ENCODE peak calls at places on chromosomes 5 and 9, in nine cellular contexts. One of them, this sample, is unnamed.

GRCh38 chr9:98191615-98192502 is 578 bp downstream of the CORO2A start:
- DNase-seq in lower lobe of right lung: peak; percentile 84
- DNase-seq in H1: peak; percentile 70
- DNase-seq in MM.1S: no peak
- DNase-seq in mesothelial cell of epicardium: peak; percentile 45
- DNase-seq in CD4-positive, alpha-beta T cell: peak; percentile 12
- DNase-seq in osteoblast: peak; percentile 78
- DNase-seq in kidney epithelial cell: no peak
- DNase-seq in neural progenitor cell: peak; percentile 45
- DNase-seq in this sample: no peak

GRCh38 chr5:112968411-112969106 is 8.0 kb upstream of the DCP2 start:
- DNase-seq in lower lobe of right lung: no peak
- DNase-seq in H1: no peak
- DNase-seq in MM.1S: no peak
- DNase-seq in mesothelial cell of epicardium: no peak
- DNase-seq in CD4-positive, alpha-beta T cell: no peak
- DNase-seq in osteoblast: no peak
- DNase-seq in kidney epithelial cell: no peak
- DNase-seq in neural progenitor cell: no peak
- DNase-seq in this sample: no peak

GRCh38 chr5:142323480-142324376 is 1.1 kb downstream of the SPRY4 start:
- DNase-seq in lower lobe of right lung: peak; percentile 50
- DNase-seq in H1: no peak
- DNase-seq in MM.1S: no peak
- DNase-seq in mesothelial cell of epicardium: no peak
- DNase-seq in CD4-positive, alpha-beta T cell: no peak
- DNase-seq in osteoblast: peak; percentile 68
- DNase-seq in kidney epithelial cell: no peak
- DNase-seq in neural progenitor cell: peak; percentile 61
- DNase-seq in this sample: no peak

GRCh38 chr5:33433303-33434255 is 7.2 kb upstream of the TARS1 start:
- DNase-seq in lower lobe of right lung: no peak
- DNase-seq in H1: no peak
- DNase-seq in MM.1S: no peak
- DNase-seq in mesothelial cell of epicardium: no peak
- DNase-seq in CD4-positive, alpha-beta T cell: no peak
- DNase-seq in osteoblast: no peak
- DNase-seq in kidney epithelial cell: no peak
- DNase-seq in neural progenitor cell: no peak
- DNase-seq in this sample: no peak

GRCh38 chr9:115262477-115262876 is 144.5 kb upstream of the TNC start:
- DNase-seq in lower lobe of right lung: peak; percentile 79
- DNase-seq in H1: no peak
- DNase-seq in MM.1S: peak; percentile 83
- DNase-seq in mesothelial cell of epicardium: peak; percentile 72
- DNase-seq in CD4-positive, alpha-beta T cell: no peak
- DNase-seq in osteoblast: no peak
- DNase-seq in kidney epithelial cell: peak; percentile 100
- DNase-seq in neural progenitor cell: no peak
- DNase-seq in this sample: no peak

GRCh38 chr5:122152266-122152900 is 23.0 kb downstream of the ZNF474 start:
- DNase-seq in lower lobe of right lung: no peak
- DNase-seq in H1: no peak
- DNase-seq in MM.1S: no peak
- DNase-seq in mesothelial cell of epicardium: no peak
- DNase-seq in CD4-positive, alpha-beta T cell: no peak
- DNase-seq in osteoblast: peak; percentile 64
- DNase-seq in kidney epithelial cell: no peak
- DNase-seq in neural progenitor cell: no peak
- DNase-seq in this sample: no peak

GRCh38 chr5:74394543-74394923 is 246.0 kb downstream of the ENC1 start:
- DNase-seq in lower lobe of right lung: no peak
- DNase-seq in H1: peak; percentile 47
- DNase-seq in MM.1S: peak; percentile 39
- DNase-seq in mesothelial cell of epicardium: no peak
- DNase-seq in CD4-positive, alpha-beta T cell: no peak
- DNase-seq in osteoblast: no peak
- DNase-seq in kidney epithelial cell: no peak
- DNase-seq in neural progenitor cell: no peak
- DNase-seq in this sample: no peak

GRCh38 chr5:179268966-179269693 is 76.1 kb downstream of the ADAMTS2 start:
- DNase-seq in lower lobe of right lung: no peak
- DNase-seq in H1: no peak
- DNase-seq in MM.1S: no peak
- DNase-seq in mesothelial cell of epicardium: peak; percentile 22
- DNase-seq in CD4-positive, alpha-beta T cell: no peak
- DNase-seq in osteoblast: peak; percentile 70
- DNase-seq in kidney epithelial cell: no peak
- DNase-seq in neural progenitor cell: no peak
- DNase-seq in this sample: peak; percentile 19

GRCh38 chr9:136587145-136587943 is 41.5 kb upstream of the NOTCH1 start:
- DNase-seq in lower lobe of right lung: peak; percentile 84
- DNase-seq in H1: peak; percentile 85
- DNase-seq in MM.1S: no peak
- DNase-seq in mesothelial cell of epicardium: peak; percentile 81
- DNase-seq in CD4-positive, alpha-beta T cell: no peak
- DNase-seq in osteoblast: peak; percentile 90
- DNase-seq in kidney epithelial cell: peak; percentile 42
- DNase-seq in neural progenitor cell: peak; percentile 93
- DNase-seq in this sample: no peak

GRCh38 chr9:115717711-115718173 is 435.8 kb upstream of the PAPPA start:
- DNase-seq in lower lobe of right lung: no peak
- DNase-seq in H1: no peak
- DNase-seq in MM.1S: no peak
- DNase-seq in mesothelial cell of epicardium: no peak
- DNase-seq in CD4-positive, alpha-beta T cell: no peak
- DNase-seq in osteoblast: peak; percentile 73
- DNase-seq in kidney epithelial cell: peak; percentile 74
- DNase-seq in neural progenitor cell: no peak
- DNase-seq in this sample: no peak

GRCh38 chr9:14722391-14723035 is at the start of gene CER1:
- DNase-seq in lower lobe of right lung: no peak
- DNase-seq in H1: peak; percentile 62
- DNase-seq in MM.1S: no peak
- DNase-seq in mesothelial cell of epicardium: no peak
- DNase-seq in CD4-positive, alpha-beta T cell: no peak
- DNase-seq in osteoblast: no peak
- DNase-seq in kidney epithelial cell: no peak
- DNase-seq in neural progenitor cell: peak; percentile 88
- DNase-seq in this sample: no peak

GRCh38 chr9:134376386-134377142 is 50.3 kb downstream of the RXRA start:
- DNase-seq in lower lobe of right lung: no peak
- DNase-seq in H1: no peak
- DNase-seq in MM.1S: no peak
- DNase-seq in mesothelial cell of epicardium: no peak
- DNase-seq in CD4-positive, alpha-beta T cell: no peak
- DNase-seq in osteoblast: no peak
- DNase-seq in kidney epithelial cell: no peak
- DNase-seq in neural progenitor cell: no peak
- DNase-seq in this sample: no peak

GRCh38 chr5:151015974-151016587 is 4.3 kb upstream of the GPX3 start:
- DNase-seq in lower lobe of right lung: no peak
- DNase-seq in H1: no peak
- DNase-seq in MM.1S: no peak
- DNase-seq in mesothelial cell of epicardium: no peak
- DNase-seq in CD4-positive, alpha-beta T cell: no peak
- DNase-seq in osteoblast: no peak
- DNase-seq in kidney epithelial cell: no peak
- DNase-seq in neural progenitor cell: no peak
- DNase-seq in this sample: no peak

GRCh38 chr9:71628247-71628646 is 140.1 kb downstream of the CEMIP2 start:
- DNase-seq in lower lobe of right lung: no peak
- DNase-seq in H1: no peak
- DNase-seq in MM.1S: peak; percentile 20
- DNase-seq in mesothelial cell of epicardium: no peak
- DNase-seq in CD4-positive, alpha-beta T cell: no peak
- DNase-seq in osteoblast: no peak
- DNase-seq in kidney epithelial cell: no peak
- DNase-seq in neural progenitor cell: no peak
- DNase-seq in this sample: no peak
- TF ChIP-seq CTCF in lower lobe of right lung: peak; percentile 41
- TF ChIP-seq CTCF in H1: peak; percentile 49
- TF ChIP-seq CTCF in MM.1S: peak; percentile 45
- TF ChIP-seq CTCF in mesothelial cell of epicardium: no peak
- TF ChIP-seq CTCF in CD4-positive, alpha-beta T cell: peak; percentile 41
- TF ChIP-seq CTCF in osteoblast: peak; percentile 51
- TF ChIP-seq CTCF in kidney epithelial cell: no peak
- TF ChIP-seq CTCF in neural progenitor cell: peak; percentile 16
- TF ChIP-seq CTCF in this sample: no peak

GRCh38 chr9:127362829-127363228 is 34.1 kb upstream of the SLC2A8 start:
- DNase-seq in lower lobe of right lung: no peak
- DNase-seq in H1: no peak
- DNase-seq in MM.1S: no peak
- DNase-seq in mesothelial cell of epicardium: peak; percentile 25
- DNase-seq in CD4-positive, alpha-beta T cell: no peak
- DNase-seq in osteoblast: no peak
- DNase-seq in kidney epithelial cell: no peak
- DNase-seq in neural progenitor cell: no peak
- DNase-seq in this sample: no peak

GRCh38 chr9:127361561-127361960 is 35.4 kb upstream of the SLC2A8 start:
- DNase-seq in lower lobe of right lung: no peak
- DNase-seq in H1: no peak
- DNase-seq in MM.1S: no peak
- DNase-seq in mesothelial cell of epicardium: peak; percentile 31
- DNase-seq in CD4-positive, alpha-beta T cell: no peak
- DNase-seq in osteoblast: no peak
- DNase-seq in kidney epithelial cell: no peak
- DNase-seq in neural progenitor cell: no peak
- DNase-seq in this sample: no peak

GRCh38 chr9:127360205-127360604 is 36.8 kb upstream of the SLC2A8 start:
- DNase-seq in lower lobe of right lung: no peak
- DNase-seq in H1: no peak
- DNase-seq in MM.1S: no peak
- DNase-seq in mesothelial cell of epicardium: peak; percentile 9
- DNase-seq in CD4-positive, alpha-beta T cell: no peak
- DNase-seq in osteoblast: peak; percentile 74
- DNase-seq in kidney epithelial cell: no peak
- DNase-seq in neural progenitor cell: no peak
- DNase-seq in this sample: no peak

GRCh38 chr9:127358770-127359169 is 38.2 kb upstream of the SLC2A8 start:
- DNase-seq in lower lobe of right lung: no peak
- DNase-seq in H1: no peak
- DNase-seq in MM.1S: no peak
- DNase-seq in mesothelial cell of epicardium: no peak
- DNase-seq in CD4-positive, alpha-beta T cell: no peak
- DNase-seq in osteoblast: no peak
- DNase-seq in kidney epithelial cell: no peak
- DNase-seq in neural progenitor cell: no peak
- DNase-seq in this sample: no peak

DNA sequence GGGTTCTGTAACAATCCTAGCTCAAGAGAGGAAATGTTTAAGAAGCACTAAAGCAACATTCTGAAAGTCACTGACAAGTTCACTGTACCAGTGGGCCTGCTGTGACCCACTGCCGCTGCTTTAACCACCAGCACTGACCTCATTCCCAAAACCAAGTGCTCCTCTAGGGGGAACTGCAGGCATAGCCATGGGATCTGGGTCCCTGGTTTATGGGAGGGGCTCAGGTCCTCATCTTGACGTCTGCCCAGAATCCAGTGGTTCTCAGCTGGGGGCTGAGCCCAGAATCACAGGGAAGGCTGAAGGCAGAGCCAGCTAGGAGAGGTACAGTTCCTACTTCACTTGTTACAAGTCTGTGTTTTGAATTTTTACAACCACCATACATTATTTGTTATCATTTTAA is 36.1 kb upstream of the SLC2A8 start:
- DNase-seq in lower lobe of right lung: no peak
- DNase-seq in H1: no peak
- DNase-seq in MM.1S: no peak
- DNase-seq in mesothelial cell of epicardium: peak; percentile 20
- DNase-seq in CD4-positive, alpha-beta T cell: no peak
- DNase-seq in osteoblast: no peak
- DNase-seq in kidney epithelial cell: no peak
- DNase-seq in neural progenitor cell: peak; percentile 21
- DNase-seq in this sample: no peak
- TF ChIP-seq CTCF in lower lobe of right lung: no peak
- TF ChIP-seq CTCF in H1: peak; percentile 77
- TF ChIP-seq CTCF in MM.1S: no peak
- TF ChIP-seq CTCF in mesothelial cell of epicardium: no peak
- TF ChIP-seq CTCF in CD4-positive, alpha-beta T cell: no peak
- TF ChIP-seq CTCF in osteoblast: peak; percentile 11
- TF ChIP-seq CTCF in kidney epithelial cell: peak; percentile 26
- TF ChIP-seq CTCF in neural progenitor cell: peak; percentile 27
- TF ChIP-seq CTCF in this sample: no peak

DNA sequence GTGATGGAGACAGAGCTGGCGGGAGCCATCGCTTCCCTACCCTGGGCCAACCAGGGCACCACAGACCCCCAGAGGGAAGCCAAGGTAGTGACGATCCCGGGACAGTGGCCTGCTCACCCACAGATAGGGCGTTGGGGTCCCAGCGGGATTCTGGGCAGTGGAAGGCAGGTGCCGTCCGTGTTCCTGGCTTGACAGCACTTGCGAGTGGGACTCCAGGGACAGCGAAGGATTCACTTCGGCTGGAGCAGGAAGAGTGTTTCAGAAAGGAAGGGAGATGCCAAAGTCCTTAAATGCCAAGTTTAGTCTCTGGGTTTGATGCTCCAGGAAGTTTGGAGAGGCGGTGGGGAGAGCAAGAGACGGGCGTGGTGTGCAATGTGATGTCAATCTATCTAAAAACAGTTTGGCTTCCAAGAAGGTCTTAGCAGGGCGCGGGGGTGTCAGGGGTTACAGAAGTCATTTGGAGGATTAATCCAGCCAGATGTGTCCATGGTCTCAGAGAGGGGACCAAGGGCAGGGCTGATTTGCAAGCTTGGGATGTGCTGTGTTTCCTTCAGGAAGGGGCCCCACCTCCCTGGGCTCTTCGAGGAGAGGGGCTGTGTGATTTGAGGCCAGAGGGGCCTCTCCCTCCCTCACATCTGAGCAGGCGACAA is 74.9 kb downstream of the NTNG2 start:
- DNase-seq in lower lobe of right lung: no peak
- DNase-seq in H1: no peak
- DNase-seq in MM.1S: no peak
- DNase-seq in mesothelial cell of epicardium: no peak
- DNase-seq in CD4-positive, alpha-beta T cell: no peak
- DNase-seq in osteoblast: peak; percentile 54
- DNase-seq in kidney epithelial cell: no peak
- DNase-seq in neural progenitor cell: no peak
- DNase-seq in this sample: no peak
- TF ChIP-seq CTCF in lower lobe of right lung: peak; percentile 36
- TF ChIP-seq CTCF in H1: no peak
- TF ChIP-seq CTCF in MM.1S: no peak
- TF ChIP-seq CTCF in mesothelial cell of epicardium: peak; percentile 61
- TF ChIP-seq CTCF in CD4-positive, alpha-beta T cell: peak; percentile 67
- TF ChIP-seq CTCF in osteoblast: peak; percentile 29
- TF ChIP-seq CTCF in kidney epithelial cell: no peak
- TF ChIP-seq CTCF in neural progenitor cell: peak; percentile 2
- TF ChIP-seq CTCF in this sample: no peak

DNA sequence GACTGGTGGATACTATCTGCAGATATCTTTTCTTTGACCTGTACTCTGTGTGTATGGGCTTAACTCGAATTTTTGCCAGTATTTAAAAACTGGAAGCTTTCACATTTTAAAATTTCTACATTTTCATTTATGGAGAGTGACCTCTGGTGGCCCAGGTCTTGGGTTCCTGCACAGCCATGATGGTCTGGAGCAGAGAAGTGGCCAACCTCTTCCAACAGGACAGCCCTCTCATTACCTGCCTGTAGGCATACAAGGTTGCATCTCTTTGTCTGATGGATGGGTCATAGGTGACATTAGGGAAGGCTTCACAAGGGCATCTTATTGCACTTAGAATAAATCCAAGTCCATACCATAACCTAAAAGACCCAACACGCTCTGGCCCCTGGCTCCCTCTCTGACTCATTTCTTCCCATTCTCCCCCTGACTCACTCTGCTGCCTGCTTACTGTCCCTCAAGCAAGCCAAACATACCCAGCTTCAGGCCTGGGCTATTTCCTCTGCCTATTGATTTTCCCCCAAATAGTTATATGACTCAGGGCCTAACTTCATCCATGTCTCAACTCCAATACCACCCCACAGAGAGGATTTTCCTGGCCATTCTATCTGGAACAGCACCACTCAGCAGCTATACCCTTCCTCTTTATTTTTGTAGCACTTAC is 113.3 kb upstream of the SLC1A3 start:
- DNase-seq in lower lobe of right lung: no peak
- DNase-seq in H1: no peak
- DNase-seq in MM.1S: no peak
- DNase-seq in mesothelial cell of epicardium: no peak
- DNase-seq in CD4-positive, alpha-beta T cell: no peak
- DNase-seq in osteoblast: peak; percentile 38
- DNase-seq in kidney epithelial cell: no peak
- DNase-seq in neural progenitor cell: no peak
- DNase-seq in this sample: no peak
- TF ChIP-seq CTCF in lower lobe of right lung: no peak
- TF ChIP-seq CTCF in H1: no peak
- TF ChIP-seq CTCF in MM.1S: no peak
- TF ChIP-seq CTCF in mesothelial cell of epicardium: no peak
- TF ChIP-seq CTCF in CD4-positive, alpha-beta T cell: no peak
- TF ChIP-seq CTCF in osteoblast: no peak
- TF ChIP-seq CTCF in kidney epithelial cell: no peak
- TF ChIP-seq CTCF in neural progenitor cell: no peak
- TF ChIP-seq CTCF in this sample: no peak